ENCODE peak calls at places on chromosomes 4 and X, in six cellular contexts. W is A549, B is HepG2, Y is K562, I is HCT116, E is GM12878. D is an unnamed sample.

GRCh38 chr4:152045397-152045780 is 284.6 kb upstream of the GATB start:
- DNase-seq in W (no peak), B (no peak), Y (no peak), I (no peak), E (no peak), D (no peak)

GRCh38 chr4:101022151-101023024 is 324.9 kb downstream of the PPP3CA start:
- DNase-seq in W (no peak), B (no peak), Y (no peak), I (no peak), E (no peak), D (no peak)

GRCh38 chrX:71163010-71163409 is 18.4 kb downstream of the NLGN3 start:
- DNase-seq in W (no peak), B (no peak), Y (no peak), I (no peak), E (no peak), D (no peak)

GRCh38 chrX:43949669-43950068 is 23.5 kb downstream of the NDP start:
- DNase-seq in W (peak), B (peak), Y (peak), I (peak), E (no peak), D (no peak)

GRCh38 chr4:77593993-77594392 is 11.6 kb upstream of the CXCL13 start:
- DNase-seq in W (no peak), B (no peak), Y (no peak), I (no peak), E (no peak), D (no peak)

GRCh38 chrX:154380153-154380552 is 1.1 kb downstream of the EMD start:
- DNase-seq in W (no peak), B (no peak), Y (no peak), I (no peak), E (no peak), D (no peak)

GRCh38 chr4:168585168-168586091 is 88.6 kb downstream of the PALLD start:
- DNase-seq in W (peak), B (peak), Y (peak), I (peak), E (no peak), D (peak)

GRCh38 chr4:123453006-123453685 is 56.6 kb downstream of the SPRY1 start:
- DNase-seq in W (no peak), B (no peak), Y (no peak), I (no peak), E (no peak), D (no peak)

GRCh38 chr4:1992468-1993168 is 16.2 kb downstream of the NELFA start:
- DNase-seq in W (no peak), B (no peak), Y (no peak), I (no peak), E (no peak), D (peak)

GRCh38 chrX:134548844-134549205 is 88.9 kb downstream of the HPRT1 start:
- DNase-seq in W (no peak), B (no peak), Y (no peak), I (no peak), E (no peak), D (peak)

GRCh38 chrX:68287419-68287818 is 145.9 kb downstream of the OPHN1 start:
- DNase-seq in W (no peak), B (no peak), Y (no peak), I (no peak), E (no peak), D (no peak)

GRCh38 chr4:112708772-112709171 is 71.8 kb downstream of the LARP7 start:
- DNase-seq in W (no peak), B (no peak), Y (no peak), I (no peak), E (no peak), D (no peak)

GRCh38 chr4:6064383-6064782 is 46.2 kb upstream of the C4orf50 start:
- DNase-seq in W (no peak), B (no peak), Y (no peak), I (no peak), E (no peak), D (no peak)

GRCh38 chr4:108834167-108834566 is 71.3 kb upstream of the ETNPPL start:
- DNase-seq in W (no peak), B (no peak), Y (peak), I (no peak), E (no peak), D (no peak)

GRCh38 chrX:41703574-41704029 is 14.8 kb downstream of the GPR34 start:
- DNase-seq in W (no peak), B (no peak), Y (no peak), I (no peak), E (no peak), D (no peak)

GRCh38 chr4:56764775-56765174 is 56.7 kb downstream of the SPINK2 start:
- DNase-seq in W (no peak), B (no peak), Y (no peak), I (no peak), E (no peak), D (peak)

GRCh38 chrX:30898886-30899285 is 9.8 kb upstream of the TAB3 start:
- DNase-seq in W (no peak), B (peak), Y (no peak), I (no peak), E (no peak), D (no peak)

GRCh38 chr4:168264903-168265302 is 53.6 kb downstream of the DDX60 start:
- DNase-seq in W (no peak), B (no peak), Y (no peak), I (no peak), E (no peak), D (no peak)

GRCh38 chr4:77701111-77701510 is 95.5 kb downstream of the CXCL13 start:
- DNase-seq in W (no peak), B (no peak), Y (no peak), I (no peak), E (no peak), D (no peak)

GRCh38 chr4:153467154-153467896 is 1.2 kb downstream of the TMEM131L start:
- DNase-seq in W (no peak), B (peak), Y (peak), I (peak), E (peak), D (peak)

GRCh38 chr4:143335979-143336827 is 473 bp upstream of the GAB1 start:
- DNase-seq in W (peak), B (peak), Y (peak), I (no peak), E (no peak), D (peak)

GRCh38 chrX:29478336-29479069 is 736.9 kb upstream of the MAGEB2 start:
- DNase-seq in W (peak), B (peak), Y (peak), I (peak), E (peak), D (peak)

GRCh38 chrX:121733514-121733913 is 686.1 kb downstream of the GLUD2 start:
- DNase-seq in W (no peak), B (no peak), Y (no peak), I (no peak), E (no peak), D (no peak)

GRCh38 chr4:96407651-96408342 is 567.9 kb downstream of the PDHA2 start:
- DNase-seq in W (no peak), B (no peak), Y (no peak), I (no peak), E (no peak), D (no peak)

GRCh38 chrX:13487731-13488505 is 81.5 kb upstream of the EGFL6 start:
- DNase-seq in W (peak), B (peak), Y (peak), I (peak), E (peak), D (peak)

GRCh38 chr4:167883271-167883670 is 209.1 kb upstream of the ANXA10 start:
- DNase-seq in W (no peak), B (no peak), Y (no peak), I (no peak), E (no peak), D (no peak)

GRCh38 chr4:132085105-132085504 is 1064.0 kb upstream of the PCDH10 start:
- DNase-seq in W (no peak), B (no peak), Y (no peak), I (no peak), E (no peak), D (no peak)

GRCh38 chr4:85153221-85153620 is 186.7 kb upstream of the WDFY3 start:
- DNase-seq in W (no peak), B (no peak), Y (no peak), I (no peak), E (no peak), D (no peak)

DNA sequence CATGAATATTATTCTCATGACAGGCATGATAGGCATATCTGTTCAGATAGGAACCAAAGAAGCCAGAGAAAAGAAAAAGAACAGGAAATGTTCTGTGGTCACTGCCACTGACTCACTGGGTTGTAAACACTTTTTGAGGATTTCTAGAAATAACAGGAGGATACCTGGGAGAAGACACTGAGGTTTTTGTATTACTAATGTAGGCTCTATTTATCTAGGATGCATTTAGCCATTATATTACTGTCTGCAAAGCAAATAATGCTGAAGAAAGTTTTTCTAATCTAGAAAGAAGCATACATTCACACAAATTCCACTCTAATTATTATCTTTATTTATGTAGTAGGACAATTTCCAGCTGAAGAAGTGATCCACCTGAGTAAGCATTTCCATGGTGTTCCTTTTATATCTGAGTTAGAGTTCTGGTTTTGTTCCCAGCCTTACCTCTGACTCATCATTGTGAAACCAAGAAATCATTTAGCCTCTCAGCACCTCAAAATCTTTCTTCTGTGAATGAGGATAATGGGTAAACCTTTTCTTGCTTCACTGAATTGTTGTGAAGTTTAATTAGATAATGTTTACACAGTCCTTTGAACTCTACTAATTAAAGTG is 40.2 kb upstream of the EPGN start:
- DNase-seq in W (no peak), B (no peak), Y (no peak), I (peak), E (no peak), D (no peak)
- TF ChIP-seq RAD21 in W (no peak), B (no peak), Y (no peak), I (no peak), E (no peak), D (no peak)

DNA sequence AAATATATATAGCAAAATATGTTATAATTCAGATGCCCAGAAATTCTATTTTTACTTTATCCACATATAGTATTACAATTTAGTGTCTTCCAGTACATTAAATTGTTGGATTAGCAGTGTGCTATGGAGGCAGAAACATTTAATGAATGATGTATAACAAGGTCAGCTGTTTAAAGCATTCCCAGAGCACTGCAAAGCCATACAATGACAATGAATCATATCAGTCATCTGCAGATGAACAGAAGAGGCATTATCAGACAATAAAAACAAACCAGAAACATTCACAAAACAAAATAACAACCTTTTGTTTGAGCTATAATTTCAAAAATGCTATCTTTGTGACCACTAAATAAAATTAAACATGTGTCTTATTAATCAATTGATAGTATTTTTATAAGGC is 524.2 kb downstream of the FAT4 start:
- DNase-seq in W (no peak), B (no peak), Y (no peak), I (no peak), E (no peak), D (peak)
- TF ChIP-seq REST in W (no peak), B (no peak), Y (no peak), I (no peak), E (no peak), D (no peak)

DNA sequence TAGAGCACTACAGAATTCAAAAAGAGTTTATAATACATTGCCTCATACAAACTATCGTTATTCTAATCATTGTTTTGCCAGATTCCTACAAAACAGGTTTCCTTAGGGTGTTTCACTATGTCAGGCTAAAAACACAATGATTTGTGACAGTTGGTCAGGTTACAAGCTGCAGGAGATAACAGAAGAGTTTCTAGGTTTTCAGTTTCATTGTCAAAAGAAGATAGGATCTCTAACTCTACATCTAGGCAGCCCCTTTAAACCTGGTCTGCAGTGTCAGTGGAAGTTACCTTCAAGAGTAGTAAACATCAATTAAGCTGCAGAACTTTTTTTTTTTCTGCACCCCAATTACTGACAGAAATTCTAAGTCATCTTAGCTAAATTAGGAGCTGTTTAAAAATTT is 618.0 kb upstream of the ADGRL3 start:
- DNase-seq in W (no peak), B (no peak), Y (no peak), I (no peak), E (no peak), D (no peak)
- H3K4me3 ChIP-seq in W (no peak), B (no peak), Y (no peak), I (no peak), E (no peak), D (no peak)

DNA sequence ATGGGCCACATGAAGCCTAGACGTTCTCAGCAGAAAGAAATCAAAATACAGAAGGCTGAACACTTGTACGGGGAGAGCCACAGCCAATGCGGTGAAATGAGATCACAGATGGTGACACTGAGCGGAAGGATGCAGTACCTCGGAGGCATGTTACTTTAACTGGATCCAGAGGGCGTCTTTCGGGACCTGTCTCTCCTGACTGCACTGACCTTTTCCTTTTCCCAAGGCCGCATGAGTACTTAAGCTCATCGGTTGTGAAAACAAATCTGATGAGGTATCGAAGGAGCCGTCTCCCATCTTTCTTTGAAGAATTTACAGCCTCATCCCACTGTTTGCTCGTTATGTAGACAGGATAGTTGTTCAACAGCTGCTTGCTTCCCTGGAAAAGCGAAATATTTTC is 32.5 kb downstream of the BEND4 start:
- DNase-seq in W (no peak), B (no peak), Y (no peak), I (no peak), E (no peak), D (no peak)
- TF ChIP-seq RAD21 in W (no peak), B (no peak), Y (no peak), I (no peak), E (no peak), D (no peak)

GRCh38 chr4:68615699-68616422 is 39.7 kb upstream of the UGT2B17 start:
- DNase-seq in W (no peak), B (no peak), Y (no peak), I (no peak), E (no peak), D (no peak)
- TF ChIP-seq REST in W (no peak), B (no peak), Y (no peak), I (no peak), E (no peak), D (no peak)

DNA sequence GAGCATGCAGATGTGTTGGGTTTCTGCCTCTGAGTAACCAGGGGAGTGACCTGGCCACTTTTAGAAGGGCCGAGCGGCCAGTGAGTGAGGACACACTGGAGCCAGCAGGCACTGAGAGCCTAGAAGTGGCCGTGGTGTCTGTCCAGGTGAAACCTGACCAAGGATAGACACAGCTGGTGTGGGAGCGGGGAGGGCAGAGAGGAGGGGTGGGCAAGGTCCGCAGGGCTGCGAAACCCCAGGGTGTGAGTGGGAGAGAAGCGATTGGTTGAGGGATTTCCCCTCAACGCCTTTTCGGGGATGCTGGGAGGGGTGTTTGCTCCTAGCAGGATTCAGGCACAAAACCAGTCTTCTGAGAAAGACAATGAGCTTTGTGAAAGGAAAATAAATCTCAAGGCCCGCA is 33.2 kb upstream of the ARSD start:
- DNase-seq in W (no peak), B (peak), Y (no peak), I (no peak), E (no peak), D (no peak)
- H3K4me3 ChIP-seq in W (peak), B (peak), Y (no peak), I (no peak), E (no peak), D (no peak)

DNA sequence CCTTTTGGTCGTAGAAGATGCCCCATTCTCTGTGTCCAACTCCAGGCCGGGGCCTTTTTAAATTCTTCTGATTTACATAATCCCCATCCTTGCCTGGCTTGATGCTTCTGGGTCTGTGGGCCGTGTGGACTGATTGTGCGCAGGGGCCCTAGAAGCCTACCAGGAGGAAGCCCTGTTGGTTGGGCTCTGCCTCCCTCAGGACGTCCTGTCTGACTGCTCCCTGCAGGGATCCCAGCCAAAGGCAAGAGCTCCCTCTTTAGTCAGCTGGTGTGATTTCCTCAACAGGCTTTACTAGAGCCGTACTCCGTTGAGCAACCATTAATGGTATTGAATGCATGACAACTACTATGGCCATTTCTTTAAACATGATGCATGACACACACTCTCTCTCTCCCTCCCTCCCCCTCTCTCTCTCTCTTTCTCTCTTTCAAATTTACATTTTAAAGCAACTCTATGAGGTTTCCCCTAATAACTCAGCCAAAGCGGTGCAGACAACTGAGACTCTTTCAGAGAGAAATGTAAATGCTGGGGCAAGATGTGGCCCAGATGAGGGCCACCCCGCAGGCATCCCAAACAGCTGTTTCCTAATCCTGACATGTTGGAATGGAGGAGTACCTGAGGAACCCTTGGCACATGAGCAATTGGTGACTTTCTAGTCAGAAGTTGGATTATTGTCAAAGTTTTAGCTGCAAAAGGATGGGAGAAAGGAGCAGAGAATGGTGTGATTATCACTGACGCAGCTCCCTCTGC is 117.3 kb downstream of the DRD5 start:
- DNase-seq in W (peak), B (peak), Y (peak), I (peak), E (no peak), D (peak)
- TF ChIP-seq RAD21 in W (peak), B (no peak), Y (peak), I (peak), E (peak), D (peak)

D was measured in SK-N-SH.